ENCODE peak calls at places on chromosomes 11 and 22, in six cellular contexts. One of them, this sample, is unnamed.
A peak's percentile ranks its signal among the peaks of the same experiment; 100 is the strongest.

GRCh38 chr22:40491990-40492631 is 121.7 kb downstream of the SGSM3 start:
- DNase-seq in fibroblast of the aortic adventitia: peak; percentile 75
- DNase-seq in AG04450: no peak
- DNase-seq in right cardiac atrium: no peak
- DNase-seq in heart left ventricle: peak; percentile 37
- DNase-seq in transverse colon: no peak
- DNase-seq in this sample: peak; percentile 43

GRCh38 chr11:104594228-104594958 is 303.9 kb downstream of the CASP12 start:
- DNase-seq in AG04450: no peak
- DNase-seq in heart left ventricle: no peak
- DNase-seq in transverse colon: no peak
- DNase-seq in fibroblast of the aortic adventitia: no peak
- DNase-seq in right cardiac atrium: no peak
- DNase-seq in this sample: peak; percentile 49

GRCh38 chr11:123558536-123559315 is 95.7 kb downstream of the SCN3B start:
- DNase-seq in right cardiac atrium: no peak
- DNase-seq in fibroblast of the aortic adventitia: peak; percentile 47
- DNase-seq in heart left ventricle: no peak
- DNase-seq in transverse colon: no peak
- DNase-seq in AG04450: no peak
- DNase-seq in this sample: no peak

GRCh38 chr11:29312817-29313216 is 704.0 kb downstream of the KCNA4 start:
- DNase-seq in heart left ventricle: no peak
- DNase-seq in fibroblast of the aortic adventitia: peak; percentile 69
- DNase-seq in AG04450: no peak
- DNase-seq in right cardiac atrium: no peak
- DNase-seq in transverse colon: no peak
- DNase-seq in this sample: peak; percentile 49

GRCh38 chr11:70159612-70160570 is 43.2 kb upstream of the FADD start:
- DNase-seq in transverse colon: peak; percentile 16
- DNase-seq in right cardiac atrium: no peak
- DNase-seq in heart left ventricle: no peak
- DNase-seq in AG04450: no peak
- DNase-seq in fibroblast of the aortic adventitia: peak; percentile 39
- DNase-seq in this sample: peak; percentile 42

GRCh38 chr11:111944651-111945051 is 7.5 kb downstream of the DIXDC1 start:
- DNase-seq in AG04450: no peak
- DNase-seq in right cardiac atrium: no peak
- DNase-seq in heart left ventricle: no peak
- DNase-seq in transverse colon: no peak
- DNase-seq in fibroblast of the aortic adventitia: peak; percentile 81
- DNase-seq in this sample: peak; percentile 96

GRCh38 chr11:129894281-129895125 is 875 bp downstream of the NFRKB start:
- DNase-seq in heart left ventricle: no peak
- DNase-seq in right cardiac atrium: no peak
- DNase-seq in transverse colon: no peak
- DNase-seq in fibroblast of the aortic adventitia: peak; percentile 9
- DNase-seq in AG04450: no peak
- DNase-seq in this sample: peak; percentile 12

GRCh38 chr11:8067567-8067928 is 13.5 kb upstream of the TUB start:
- DNase-seq in fibroblast of the aortic adventitia: no peak
- DNase-seq in transverse colon: no peak
- DNase-seq in AG04450: no peak
- DNase-seq in right cardiac atrium: no peak
- DNase-seq in heart left ventricle: no peak
- DNase-seq in this sample: no peak

GRCh38 chr11:117980280-117980679 is 5.9 kb upstream of the IL10RA start:
- DNase-seq in transverse colon: no peak
- DNase-seq in AG04450: no peak
- DNase-seq in right cardiac atrium: no peak
- DNase-seq in heart left ventricle: no peak
- DNase-seq in fibroblast of the aortic adventitia: no peak
- DNase-seq in this sample: no peak

DNA sequence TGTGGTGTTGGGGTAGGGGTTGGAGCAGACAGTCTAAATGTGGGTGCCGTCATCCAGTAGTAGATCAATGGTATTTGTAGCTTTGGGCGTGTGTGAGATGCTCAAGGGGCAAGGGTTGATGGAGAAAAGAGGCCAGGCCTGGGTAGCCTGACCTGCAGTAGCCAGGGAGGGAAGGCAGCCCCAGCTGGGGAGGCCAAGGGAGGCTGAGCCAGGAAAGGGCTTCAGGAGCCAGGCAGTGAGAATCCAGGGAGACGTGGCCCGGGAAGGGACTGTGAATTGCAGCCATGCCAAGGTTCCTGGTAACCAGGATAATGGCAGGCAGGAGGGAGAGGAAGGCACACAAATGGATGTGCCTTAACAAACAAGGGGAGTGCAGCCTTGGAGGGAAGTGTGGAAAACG is 2.5 kb upstream of the DERL3 start:
- DNase-seq in fibroblast of the aortic adventitia: no peak
- DNase-seq in heart left ventricle: no peak
- DNase-seq in AG04450: no peak
- DNase-seq in transverse colon: no peak
- DNase-seq in right cardiac atrium: peak; percentile 19
- DNase-seq in this sample: no peak
- H3K4me3 ChIP-seq in fibroblast of the aortic adventitia: no peak overlapping the region
- H3K4me3 ChIP-seq in heart left ventricle: no peak overlapping the region
- H3K4me3 ChIP-seq in AG04450: no peak overlapping the region
- H3K4me3 ChIP-seq in transverse colon: no peak overlapping the region
- H3K4me3 ChIP-seq in right cardiac atrium: no peak overlapping the region
- H3K4me3 ChIP-seq in this sample: no peak overlapping the region

DNA sequence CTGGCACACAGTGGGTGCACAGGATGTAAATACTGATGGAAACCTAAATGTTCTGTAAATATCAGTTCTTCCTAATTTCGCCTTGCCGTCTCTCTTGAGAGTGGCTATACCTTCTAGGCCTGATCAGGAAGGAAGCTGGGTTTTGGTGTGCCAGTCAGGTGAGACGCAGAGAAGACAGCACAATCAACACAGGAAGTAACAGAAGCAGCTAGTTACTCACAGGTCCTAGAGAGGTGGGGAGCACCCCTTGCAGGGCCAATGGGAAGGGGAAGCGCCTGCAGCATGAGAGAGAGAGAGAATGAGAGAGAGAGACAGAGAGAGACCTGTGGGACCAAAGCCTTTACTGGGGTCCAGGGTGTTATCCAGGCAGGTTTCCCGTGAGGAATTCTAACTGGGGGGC is 80.8 kb downstream of the FBLN1 start:
- DNase-seq in fibroblast of the aortic adventitia: no peak
- DNase-seq in AG04450: no peak
- DNase-seq in transverse colon: no peak
- DNase-seq in heart left ventricle: no peak
- DNase-seq in right cardiac atrium: no peak
- DNase-seq in this sample: no peak
- H3K4me3 ChIP-seq in fibroblast of the aortic adventitia: no peak overlapping the region
- H3K4me3 ChIP-seq in AG04450: no peak overlapping the region
- H3K4me3 ChIP-seq in transverse colon: no peak overlapping the region
- H3K4me3 ChIP-seq in heart left ventricle: no peak overlapping the region
- H3K4me3 ChIP-seq in right cardiac atrium: no peak overlapping the region
- H3K4me3 ChIP-seq in this sample: no peak overlapping the region

GRCh38 chr22:22884010-22884887 is 3.4 kb upstream of the IGLL5 start:
- DNase-seq in AG04450: no peak
- DNase-seq in heart left ventricle: peak; percentile 58
- DNase-seq in fibroblast of the aortic adventitia: peak; percentile 63
- DNase-seq in transverse colon: peak; percentile 75
- DNase-seq in right cardiac atrium: no peak
- DNase-seq in this sample: peak; percentile 13
- H3K4me3 ChIP-seq in AG04450: no peak overlapping the region
- H3K4me3 ChIP-seq in heart left ventricle: no peak overlapping the region
- H3K4me3 ChIP-seq in fibroblast of the aortic adventitia: no peak overlapping the region
- H3K4me3 ChIP-seq in transverse colon: no peak overlapping the region
- H3K4me3 ChIP-seq in right cardiac atrium: no peak overlapping the region
- H3K4me3 ChIP-seq in this sample: no peak overlapping the region

DNA sequence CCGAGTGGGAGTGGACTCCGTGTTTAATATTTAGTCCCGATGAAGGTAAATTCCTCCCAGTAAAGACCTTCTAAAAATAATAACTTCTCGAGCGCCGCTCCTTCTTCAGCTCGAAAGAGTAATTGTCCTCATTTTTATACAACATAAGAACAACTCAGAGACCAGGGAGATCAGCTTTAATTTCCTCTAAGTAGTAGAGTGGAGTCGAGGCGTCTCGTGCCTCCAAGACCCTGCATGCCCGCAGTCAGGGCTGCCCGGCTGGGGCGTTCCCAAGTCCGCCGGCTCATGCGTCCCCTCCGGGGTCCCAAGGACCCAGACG is 7.8 kb downstream of the WT1 start:
- DNase-seq in fibroblast of the aortic adventitia: no peak
- DNase-seq in right cardiac atrium: no peak
- DNase-seq in heart left ventricle: no peak
- DNase-seq in AG04450: no peak
- DNase-seq in transverse colon: no peak
- DNase-seq in this sample: no peak
- H3K4me3 ChIP-seq in fibroblast of the aortic adventitia: no peak overlapping the region
- H3K4me3 ChIP-seq in right cardiac atrium: no peak overlapping the region
- H3K4me3 ChIP-seq in heart left ventricle: peak overlapping the region; percentile 41
- H3K4me3 ChIP-seq in AG04450: no peak overlapping the region
- H3K4me3 ChIP-seq in transverse colon: no peak overlapping the region
- H3K4me3 ChIP-seq in this sample: no peak overlapping the region

GRCh38 chr11:43879789-43880639 is 617 bp upstream of the ALKBH3 start:
- DNase-seq in fibroblast of the aortic adventitia: no peak
- DNase-seq in right cardiac atrium: no peak
- DNase-seq in heart left ventricle: no peak
- DNase-seq in AG04450: no peak
- DNase-seq in transverse colon: peak; percentile 7
- DNase-seq in this sample: no peak

GRCh38 chr11:43874738-43875137 is 5.9 kb upstream of the ALKBH3 start:
- DNase-seq in fibroblast of the aortic adventitia: no peak
- DNase-seq in transverse colon: no peak
- DNase-seq in right cardiac atrium: no peak
- DNase-seq in heart left ventricle: no peak
- DNase-seq in AG04450: no peak
- DNase-seq in this sample: no peak

DNA sequence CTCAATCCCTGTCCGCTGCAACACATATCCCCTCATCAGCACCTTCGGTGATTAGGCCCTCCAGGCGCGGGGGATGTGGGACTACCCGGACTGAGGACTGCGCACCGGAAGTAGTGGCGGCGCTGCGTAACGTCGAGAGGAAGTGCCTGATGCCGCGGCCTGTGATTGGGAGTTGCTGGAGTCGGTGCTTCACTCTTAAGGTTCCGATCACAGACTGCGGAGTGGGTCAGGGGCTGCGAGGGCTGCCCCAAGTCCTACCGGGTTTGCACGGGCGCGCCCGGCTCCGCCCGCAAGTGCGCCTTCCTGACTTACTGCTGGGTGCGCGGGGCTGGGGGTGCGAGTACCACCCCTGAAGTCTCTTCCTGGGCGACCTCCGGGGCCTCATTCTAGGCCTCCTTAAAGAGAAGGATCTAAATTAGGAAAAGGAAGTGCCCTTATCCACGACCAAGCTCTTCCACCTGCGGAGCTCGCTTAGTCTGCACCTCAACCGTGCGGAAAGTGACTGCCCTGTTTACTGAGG is at the start of gene ALKBH3:
- DNase-seq in fibroblast of the aortic adventitia: peak; percentile 95
- DNase-seq in heart left ventricle: peak; percentile 92
- DNase-seq in transverse colon: peak; percentile 93
- DNase-seq in right cardiac atrium: peak; percentile 96
- DNase-seq in AG04450: peak; percentile 81
- DNase-seq in this sample: peak; percentile 94
- H3K4me3 ChIP-seq in fibroblast of the aortic adventitia: peak within 1 kb of the TSS; percentile 100
- H3K4me3 ChIP-seq in heart left ventricle: peak within 1 kb of the TSS; percentile 89
- H3K4me3 ChIP-seq in transverse colon: peak within 1 kb of the TSS; percentile 71
- H3K4me3 ChIP-seq in right cardiac atrium: peak within 1 kb of the TSS; percentile 79
- H3K4me3 ChIP-seq in AG04450: peak within 1 kb of the TSS; percentile 75
- H3K4me3 ChIP-seq in this sample: peak within 1 kb of the TSS; percentile 83

GRCh38 chr11:67563354-67564114 is 20.1 kb upstream of the GSTP1 start:
- DNase-seq in AG04450: peak; percentile 72
- DNase-seq in fibroblast of the aortic adventitia: peak; percentile 94
- DNase-seq in transverse colon: peak; percentile 71
- DNase-seq in heart left ventricle: peak; percentile 53
- DNase-seq in right cardiac atrium: no peak
- DNase-seq in this sample: peak; percentile 87

GRCh38 chr11:67562951-67563350 is 20.7 kb upstream of the GSTP1 start:
- DNase-seq in transverse colon: no peak
- DNase-seq in heart left ventricle: no peak
- DNase-seq in fibroblast of the aortic adventitia: peak; percentile 12
- DNase-seq in right cardiac atrium: no peak
- DNase-seq in AG04450: no peak
- DNase-seq in this sample: no peak

GRCh38 chr11:67556244-67556643 is 27.4 kb upstream of the GSTP1 start:
- DNase-seq in right cardiac atrium: no peak
- DNase-seq in transverse colon: no peak
- DNase-seq in heart left ventricle: no peak
- DNase-seq in fibroblast of the aortic adventitia: no peak
- DNase-seq in AG04450: no peak
- DNase-seq in this sample: no peak

GRCh38 chr11:67561971-67562560 is 21.5 kb upstream of the GSTP1 start:
- DNase-seq in fibroblast of the aortic adventitia: no peak
- DNase-seq in AG04450: no peak
- DNase-seq in heart left ventricle: no peak
- DNase-seq in right cardiac atrium: no peak
- DNase-seq in transverse colon: no peak
- DNase-seq in this sample: no peak

GRCh38 chr11:67558084-67558772 is 25.4 kb upstream of the GSTP1 start:
- DNase-seq in heart left ventricle: peak; percentile 66
- DNase-seq in fibroblast of the aortic adventitia: peak; percentile 61
- DNase-seq in right cardiac atrium: peak; percentile 78
- DNase-seq in transverse colon: peak; percentile 71
- DNase-seq in AG04450: no peak
- DNase-seq in this sample: no peak
- H3K4me3 ChIP-seq in heart left ventricle: peak overlapping the region; percentile 17
- H3K4me3 ChIP-seq in fibroblast of the aortic adventitia: no peak overlapping the region
- H3K4me3 ChIP-seq in right cardiac atrium: peak overlapping the region; percentile 5
- H3K4me3 ChIP-seq in transverse colon: peak overlapping the region; percentile 2
- H3K4me3 ChIP-seq in AG04450: no peak overlapping the region
- H3K4me3 ChIP-seq in this sample: no peak overlapping the region

GRCh38 chr11:27968461-27968860 is 139.5 kb downstream of the KIF18A start:
- DNase-seq in heart left ventricle: no peak
- DNase-seq in transverse colon: no peak
- DNase-seq in AG04450: no peak
- DNase-seq in fibroblast of the aortic adventitia: no peak
- DNase-seq in right cardiac atrium: no peak
- DNase-seq in this sample: no peak
- H3K4me3 ChIP-seq in heart left ventricle: no peak overlapping the region
- H3K4me3 ChIP-seq in transverse colon: no peak overlapping the region
- H3K4me3 ChIP-seq in AG04450: no peak overlapping the region
- H3K4me3 ChIP-seq in fibroblast of the aortic adventitia: no peak overlapping the region
- H3K4me3 ChIP-seq in right cardiac atrium: no peak overlapping the region
- H3K4me3 ChIP-seq in this sample: no peak overlapping the region

GRCh38 chr11:64449381-64450167 is 90.6 kb downstream of the RPS6KA4 start:
- DNase-seq in fibroblast of the aortic adventitia: peak; percentile 46
- DNase-seq in right cardiac atrium: peak; percentile 70
- DNase-seq in transverse colon: peak; percentile 75
- DNase-seq in heart left ventricle: peak; percentile 48
- DNase-seq in AG04450: no peak
- DNase-seq in this sample: peak; percentile 22
- H3K4me3 ChIP-seq in fibroblast of the aortic adventitia: no peak overlapping the region
- H3K4me3 ChIP-seq in right cardiac atrium: no peak overlapping the region
- H3K4me3 ChIP-seq in transverse colon: peak overlapping the region; percentile 24
- H3K4me3 ChIP-seq in heart left ventricle: peak overlapping the region; percentile 24
- H3K4me3 ChIP-seq in AG04450: no peak overlapping the region
- H3K4me3 ChIP-seq in this sample: no peak overlapping the region

DNA sequence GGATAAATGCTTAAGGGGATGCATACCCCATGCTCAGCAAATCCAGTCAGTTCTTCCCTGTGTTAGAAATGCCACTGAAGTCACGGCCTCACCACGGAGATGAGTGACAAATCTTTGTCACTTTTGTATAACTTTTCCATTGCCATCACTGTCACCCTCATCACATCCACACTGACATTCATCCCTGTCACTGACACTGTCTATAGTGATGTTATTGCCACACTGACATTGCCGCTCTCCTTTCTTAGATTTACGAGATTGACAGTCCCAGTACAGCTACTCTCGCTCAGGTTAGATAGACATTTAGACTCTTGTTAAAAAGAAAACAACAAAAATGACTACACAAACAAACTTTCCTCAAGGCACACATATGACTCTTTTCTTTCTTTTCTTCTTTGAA is 910.7 kb upstream of the CNTN5 start:
- DNase-seq in heart left ventricle: no peak
- DNase-seq in fibroblast of the aortic adventitia: no peak
- DNase-seq in transverse colon: no peak
- DNase-seq in AG04450: no peak
- DNase-seq in right cardiac atrium: no peak
- DNase-seq in this sample: no peak
- H3K4me3 ChIP-seq in heart left ventricle: no peak overlapping the region
- H3K4me3 ChIP-seq in fibroblast of the aortic adventitia: no peak overlapping the region
- H3K4me3 ChIP-seq in transverse colon: no peak overlapping the region
- H3K4me3 ChIP-seq in AG04450: no peak overlapping the region
- H3K4me3 ChIP-seq in right cardiac atrium: no peak overlapping the region
- H3K4me3 ChIP-seq in this sample: no peak overlapping the region